ENCODE peak calls at places on chromosomes 13 and 19, in eight cellular contexts. G is transverse colon, J is spleen, B is HL-60, V is SK-N-SH, L is breast epithelium, N is GM12891, M is upper lobe of left lung. U is an unnamed sample.

GRCh38 chr13:26619321-26619720 is 61.8 kb downstream of the WASF3 start:
- DNase-seq in G (no peak), J (no peak), B (no peak), V (no peak), L (no peak), N (no peak), M (no peak), U (no peak)

GRCh38 chr13:49527123-49527522 is 31.4 kb downstream of the PHF11 start:
- DNase-seq in G (no peak), J (no peak), B (no peak), V (no peak), L (no peak), N (no peak), M (no peak), U (no peak)

GRCh38 chr13:52851153-52851962 is 2.9 kb upstream of the PCDH8 start:
- DNase-seq in G (peak), J (no peak), B (no peak), V (peak), L (no peak), N (peak), M (peak), U (no peak)

GRCh38 chr13:109494955-109495354 is 291.4 kb downstream of the IRS2 start:
- DNase-seq in G (no peak), J (no peak), B (no peak), V (peak), L (no peak), N (no peak), M (no peak), U (no peak)

GRCh38 chr13:45833663-45834062 is 17.9 kb downstream of the SIAH3 start:
- DNase-seq in G (no peak), J (no peak), B (no peak), V (no peak), L (peak), N (no peak), M (no peak), U (no peak)

GRCh38 chr19:35055715-35056179 is 14.2 kb downstream of the HPN start:
- DNase-seq in G (no peak), J (no peak), B (no peak), V (no peak), L (no peak), N (no peak), M (no peak), U (no peak)

GRCh38 chr13:109990296-109990695 is 203.9 kb upstream of the IRS2 start:
- DNase-seq in G (no peak), J (no peak), B (no peak), V (no peak), L (no peak), N (no peak), M (no peak), U (no peak)

GRCh38 chr13:23681253-23681652 is 111.0 kb downstream of the TNFRSF19 start:
- DNase-seq in G (no peak), J (no peak), B (no peak), V (no peak), L (no peak), N (no peak), M (no peak), U (no peak)

GRCh38 chr13:104015646-104016396 is 949.6 kb upstream of the SLC10A2 start:
- DNase-seq in G (no peak), J (no peak), B (no peak), V (no peak), L (no peak), N (no peak), M (no peak), U (no peak)

GRCh38 chr13:41678842-41679241 is 221.5 kb downstream of the RGCC start:
- DNase-seq in G (no peak), J (no peak), B (no peak), V (no peak), L (no peak), N (no peak), M (no peak), U (no peak)

GRCh38 chr19:51136333-51136732 is 5.8 kb upstream of the SIGLEC7 start:
- DNase-seq in G (no peak), J (no peak), B (no peak), V (no peak), L (no peak), N (no peak), M (no peak), U (no peak)

GRCh38 chr13:29270536-29271045 is 324.9 kb downstream of the SLC7A1 start:
- DNase-seq in G (no peak), J (no peak), B (no peak), V (no peak), L (no peak), N (no peak), M (peak), U (no peak)

GRCh38 chr19:46944918-46945628 is 74.6 kb upstream of the NPAS1 start:
- DNase-seq in G (peak), J (no peak), B (no peak), V (peak), L (no peak), N (no peak), M (no peak), U (no peak)

GRCh38 chr13:45180713-45181601 is 19.9 kb downstream of the KCTD4 start:
- DNase-seq in G (no peak), J (no peak), B (no peak), V (no peak), L (no peak), N (no peak), M (no peak), U (no peak)

GRCh38 chr13:110157718-110158117 is 149.2 kb downstream of the COL4A1 start:
- DNase-seq in G (no peak), J (no peak), B (no peak), V (no peak), L (no peak), N (no peak), M (no peak), U (no peak)

GRCh38 chr19:2334986-2335846 is 6.7 kb downstream of the SPPL2B start:
- DNase-seq in G (no peak), J (no peak), B (no peak), V (peak), L (no peak), N (no peak), M (peak), U (no peak)

GRCh38 chr19:10552596-10553053 is 8.9 kb downstream of the ATG4D start:
- DNase-seq in G (no peak), J (no peak), B (no peak), V (peak), L (no peak), N (no peak), M (no peak), U (no peak)

GRCh38 chr19:2455481-2456300 is 1.1 kb downstream of the LMNB2 start:
- DNase-seq in G (peak), J (peak), B (no peak), V (peak), L (no peak), N (peak), M (peak), U (no peak)

GRCh38 chr19:18537431-18537830 is 5.9 kb downstream of the FKBP8 start:
- DNase-seq in G (no peak), J (no peak), B (no peak), V (no peak), L (no peak), N (no peak), M (no peak), U (no peak)

GRCh38 chr13:91148098-91148497 is 199.4 kb upstream of the MIR17HG start:
- DNase-seq in G (no peak), J (no peak), B (no peak), V (no peak), L (no peak), N (no peak), M (no peak), U (no peak)

GRCh38 chr13:47220453-47221150 is 323.7 kb upstream of the HTR2A start:
- DNase-seq in G (no peak), J (no peak), B (no peak), V (no peak), L (no peak), N (no peak), M (no peak), U (no peak)

GRCh38 chr13:108270442-108270841 is 924 bp downstream of the TNFSF13B start:
- DNase-seq in G (no peak), J (peak), B (no peak), V (peak), L (no peak), N (no peak), M (no peak), U (no peak)

GRCh38 chr19:3041756-3042517 is 12.9 kb upstream of the TLE2 start:
- DNase-seq in G (no peak), J (no peak), B (no peak), V (no peak), L (no peak), N (no peak), M (no peak), U (no peak)

GRCh38 chr13:21075303-21076264 is 14.2 kb upstream of the LATS2 start:
- DNase-seq in G (no peak), J (peak), B (no peak), V (peak), L (no peak), N (peak), M (peak), U (no peak)

GRCh38 chr13:89846890-89847585 is 1500.4 kb upstream of the MIR17HG start:
- DNase-seq in G (no peak), J (no peak), B (no peak), V (no peak), L (no peak), N (no peak), M (no peak), U (no peak)

GRCh38 chr19:4589579-4590410 is 30.3 kb upstream of the SEMA6B start:
- DNase-seq in G (no peak), J (no peak), B (no peak), V (peak), L (no peak), N (no peak), M (no peak), U (no peak)

GRCh38 chr19:3641515-3642269 is 15.1 kb upstream of the CACTIN start:
- DNase-seq in G (no peak), J (no peak), B (no peak), V (no peak), L (no peak), N (no peak), M (peak), U (no peak)

GRCh38 chr19:524062-524674 is 7.4 kb upstream of the CDC34 start:
- DNase-seq in G (no peak), J (no peak), B (no peak), V (peak), L (no peak), N (no peak), M (peak), U (no peak)

DNA sequence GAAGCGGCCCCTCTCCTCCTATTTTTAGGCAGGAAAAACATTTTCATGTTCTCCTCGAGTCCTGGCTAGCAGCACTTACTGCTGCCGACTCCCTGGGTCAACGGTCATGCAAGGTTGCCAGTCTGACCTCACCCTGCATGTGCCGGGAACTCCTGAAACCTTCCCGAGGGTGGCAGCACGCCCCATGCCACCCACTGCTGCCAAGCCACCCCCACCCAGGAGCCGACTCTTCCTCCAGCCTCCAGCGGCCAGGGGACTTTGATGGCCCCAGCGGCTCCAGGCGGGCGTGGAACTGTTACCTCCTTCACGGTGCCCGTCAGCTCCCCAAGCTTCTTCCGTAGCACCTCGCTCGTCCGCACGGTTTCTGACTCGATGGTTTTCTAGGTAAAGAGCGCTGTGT is 8.7 kb downstream of the TIMM44 start:
- DNase-seq in G (no peak), J (no peak), B (no peak), V (no peak), L (no peak), N (no peak), M (no peak), U (no peak)
- TF ChIP-seq POLR2AphosphoS5 in G (no peak), J (peak), B (no peak), V (no peak), L (no peak), N (no peak), M (no peak), U (no peak)

DNA sequence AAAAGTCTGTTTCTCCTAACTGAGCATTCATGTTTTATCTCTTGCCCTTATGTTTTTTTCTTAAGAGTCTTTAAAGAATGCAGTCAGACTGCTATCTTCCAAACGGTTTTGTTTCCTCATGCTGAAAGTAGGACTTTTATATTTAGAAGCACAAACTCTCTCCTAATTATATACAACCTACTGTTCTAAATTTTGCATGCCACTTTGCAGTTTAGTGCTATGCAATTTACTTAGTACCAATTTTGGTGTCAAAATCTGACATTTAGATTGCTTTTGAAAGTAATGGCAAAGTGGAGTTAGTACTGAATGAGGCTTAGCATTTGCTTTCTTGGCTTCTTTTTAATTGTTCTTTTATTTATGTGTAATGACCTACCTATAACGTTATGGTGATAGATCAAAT is 55.2 kb upstream of the PCDH20 start:
- DNase-seq in G (no peak), J (no peak), B (no peak), V (no peak), L (no peak), N (no peak), M (no peak), U (no peak)
- TF ChIP-seq POLR2AphosphoS5 in G (no peak), J (no peak), B (no peak), V (no peak), L (no peak), N (no peak), M (no peak), U (no peak)

GRCh38 chr13:105031306-105031705 is 1504.2 kb downstream of the EFNB2 start:
- DNase-seq in G (no peak), J (no peak), B (no peak), V (no peak), L (no peak), N (no peak), M (no peak), U (no peak)
- TF ChIP-seq POLR2AphosphoS5 in G (no peak), J (no peak), B (no peak), V (no peak), L (no peak), N (no peak), M (no peak), U (no peak)

GRCh38 chr19:13718733-13719132 is 45.6 kb upstream of the MRI1 start:
- DNase-seq in G (peak), J (no peak), B (no peak), V (peak), L (no peak), N (no peak), M (no peak), U (peak)
- TF ChIP-seq POLR2AphosphoS5 in G (no peak), J (no peak), B (no peak), V (no peak), L (no peak), N (no peak), M (no peak), U (no peak)

GRCh38 chr13:39786091-39786490 is 130.6 kb downstream of the COG6 start:
- DNase-seq in G (no peak), J (no peak), B (no peak), V (no peak), L (no peak), N (no peak), M (no peak), U (no peak)
- TF ChIP-seq POLR2AphosphoS5 in G (no peak), J (no peak), B (no peak), V (no peak), L (no peak), N (no peak), M (no peak), U (no peak)

GRCh38 chr19:33080761-33081681 is at the start of gene GPATCH1:
- DNase-seq in G (peak), J (peak), B (peak), V (peak), L (peak), N (peak), M (peak), U (no peak)
- TF ChIP-seq POLR2AphosphoS5 in G (peak), J (peak), B (peak), V (peak), L (peak), N (peak), M (peak), U (peak)

DNA sequence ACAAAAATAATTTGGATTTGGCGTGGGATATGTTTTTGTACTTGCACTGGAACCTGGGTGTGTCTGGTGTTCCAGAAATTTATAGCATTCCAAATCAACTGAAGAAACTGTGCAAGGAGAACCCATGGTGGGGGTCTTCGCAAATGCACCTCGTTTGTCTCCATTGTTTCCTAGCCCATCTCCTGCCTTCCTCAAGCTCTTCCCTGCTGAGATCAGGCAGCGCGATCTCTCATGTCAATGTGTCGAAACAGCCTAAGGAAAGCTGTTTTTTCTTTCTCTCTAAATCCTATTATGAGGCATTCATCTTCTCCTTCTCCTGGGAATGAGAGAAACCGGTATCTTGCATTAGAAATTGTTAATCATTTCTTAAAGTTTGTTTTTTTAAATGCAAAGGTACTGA is 131.0 kb downstream of the KLF5 start:
- DNase-seq in G (no peak), J (no peak), B (no peak), V (no peak), L (no peak), N (no peak), M (no peak), U (no peak)
- TF ChIP-seq POLR2AphosphoS5 in G (no peak), J (no peak), B (no peak), V (no peak), L (no peak), N (no peak), M (no peak), U (no peak)

GRCh38 chr19:6273701-6274601 is 5.8 kb downstream of the MLLT1 start:
- DNase-seq in G (peak), J (peak), B (peak), V (peak), L (peak), N (no peak), M (peak), U (no peak)
- TF ChIP-seq POLR2AphosphoS5 in G (peak), J (peak), B (peak), V (no peak), L (peak), N (no peak), M (peak), U (no peak)

GRCh38 chr13:39909634-39910033 is 254.2 kb downstream of the COG6 start:
- DNase-seq in G (no peak), J (no peak), B (no peak), V (peak), L (no peak), N (no peak), M (no peak), U (no peak)
- TF ChIP-seq POLR2AphosphoS5 in G (no peak), J (no peak), B (no peak), V (no peak), L (no peak), N (no peak), M (no peak), U (no peak)

DNA sequence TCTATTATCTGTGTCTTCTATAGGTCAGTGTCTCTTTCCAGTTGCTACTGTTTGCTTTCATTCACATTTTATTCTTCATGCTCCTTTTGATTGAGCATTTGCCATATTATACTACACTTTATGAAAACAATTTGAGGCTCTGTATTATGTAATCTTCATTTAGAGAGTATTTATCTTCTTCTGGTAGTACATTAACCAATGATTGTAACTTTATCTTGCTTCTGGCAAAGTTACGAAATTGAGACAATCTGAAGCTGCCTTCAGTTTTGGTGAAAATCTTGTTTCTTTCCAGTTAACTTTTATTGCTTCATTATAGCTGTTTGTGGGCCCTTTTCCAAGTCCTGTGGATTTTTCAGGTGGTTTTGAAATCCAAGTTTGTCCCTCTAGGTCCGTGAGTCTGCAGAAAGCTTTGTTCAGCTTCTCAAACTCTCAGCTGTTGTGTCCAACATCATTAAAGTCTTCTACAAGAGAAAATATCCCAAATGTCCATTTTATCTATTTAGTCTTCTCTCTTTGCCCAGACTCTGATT is 1255.4 kb upstream of the SPRY2 start:
- DNase-seq in G (no peak), J (no peak), B (no peak), V (no peak), L (no peak), N (no peak), M (no peak), U (peak)
- TF ChIP-seq POLR2AphosphoS5 in G (no peak), J (no peak), B (no peak), V (no peak), L (no peak), N (no peak), M (no peak), U (no peak)

U was measured in SK-N-MC.